ENCODE peak calls at places on chromosomes 3 and 15, in seven cellular contexts. O, K, L, T, C, D and B are unnamed samples.

GRCh38 chr3:53257465-53257864 is 1.6 kb upstream of the TKT start:
- DNase-seq in O (no peak), K (no peak), L (no peak), T (no peak), C (no peak), D (no peak), B (no peak)

GRCh38 chr3:146331967-146332366 is 81.1 kb upstream of the PLSCR4 start:
- DNase-seq in O (no peak), K (no peak), L (no peak), T (no peak), C (no peak), D (no peak), B (no peak)

GRCh38 chr3:123143669-123144411 is 57.9 kb upstream of the SEC22A start:
- DNase-seq in O (no peak), K (no peak), L (no peak), T (no peak), C (peak), D (peak), B (no peak)

GRCh38 chr3:115785782-115786181 is 162.5 kb downstream of the GAP43 start:
- DNase-seq in O (no peak), K (no peak), L (no peak), T (no peak), C (no peak), D (no peak), B (no peak)

GRCh38 chr15:37007301-37007700 is 93.0 kb downstream of the MEIS2 start:
- DNase-seq in O (no peak), K (no peak), L (no peak), T (no peak), C (no peak), D (no peak), B (no peak)

GRCh38 chr3:192794216-192794615 is 66.9 kb upstream of the FGF12 start:
- DNase-seq in O (no peak), K (no peak), L (no peak), T (no peak), C (no peak), D (no peak), B (no peak)

GRCh38 chr3:69236808-69237707 is 114.7 kb upstream of the LMOD3 start:
- DNase-seq in O (no peak), K (no peak), L (no peak), T (no peak), C (no peak), D (no peak), B (peak)

GRCh38 chr15:59148160-59148810 is 43.3 kb downstream of the CCNB2 start:
- DNase-seq in O (no peak), K (no peak), L (no peak), T (no peak), C (no peak), D (no peak), B (no peak)

GRCh38 chr15:40367038-40367672 is 9.1 kb downstream of the DISP2 start:
- DNase-seq in O (no peak), K (no peak), L (no peak), T (no peak), C (no peak), D (no peak), B (no peak)

GRCh38 chr15:35491999-35492398 is 54.0 kb downstream of the DPH6 start:
- DNase-seq in O (no peak), K (no peak), L (no peak), T (no peak), C (no peak), D (no peak), B (no peak)

GRCh38 chr3:124859025-124859424 is 28.1 kb downstream of the ITGB5 start:
- DNase-seq in O (no peak), K (no peak), L (no peak), T (no peak), C (no peak), D (no peak), B (no peak)

GRCh38 chr3:56593455-56594158 is 36.6 kb downstream of the CCDC66 start:
- DNase-seq in O (no peak), K (no peak), L (no peak), T (no peak), C (no peak), D (no peak), B (peak)

GRCh38 chr3:115699741-115700140 is 76.4 kb downstream of the GAP43 start:
- DNase-seq in O (no peak), K (no peak), L (no peak), T (no peak), C (no peak), D (no peak), B (no peak)

GRCh38 chr3:13281657-13282527 is 138.2 kb downstream of the NUP210 start:
- DNase-seq in O (peak), K (peak), L (no peak), T (no peak), C (no peak), D (peak), B (no peak)

GRCh38 chr3:45986303-45986982 is 9.2 kb downstream of the FYCO1 start:
- DNase-seq in O (no peak), K (no peak), L (no peak), T (no peak), C (no peak), D (peak), B (peak)

GRCh38 chr3:124346487-124346886 is 354.6 kb upstream of the ROPN1 start:
- DNase-seq in O (no peak), K (no peak), L (no peak), T (no peak), C (no peak), D (no peak), B (no peak)

GRCh38 chr3:37491776-37492175 is 317.4 kb upstream of the LRRFIP2 start:
- DNase-seq in O (no peak), K (no peak), L (no peak), T (no peak), C (no peak), D (no peak), B (no peak)
- TF ChIP-seq JUND in O (no peak), K (no peak), L (no peak), T (no peak), C (no peak), D (no peak), B (no peak)

GRCh38 chr3:55332191-55332590 is 154.9 kb downstream of the WNT5A start:
- DNase-seq in O (no peak), K (no peak), L (no peak), T (no peak), C (no peak), D (no peak), B (no peak)

GRCh38 chr3:55329849-55330248 is 157.3 kb downstream of the WNT5A start:
- DNase-seq in O (no peak), K (no peak), L (no peak), T (no peak), C (no peak), D (no peak), B (no peak)

GRCh38 chr3:55330355-55330754 is 156.8 kb downstream of the WNT5A start:
- DNase-seq in O (no peak), K (no peak), L (no peak), T (no peak), C (no peak), D (no peak), B (no peak)

GRCh38 chr3:55331524-55331923 is 155.6 kb downstream of the WNT5A start:
- DNase-seq in O (no peak), K (no peak), L (no peak), T (no peak), C (no peak), D (no peak), B (no peak)

DNA sequence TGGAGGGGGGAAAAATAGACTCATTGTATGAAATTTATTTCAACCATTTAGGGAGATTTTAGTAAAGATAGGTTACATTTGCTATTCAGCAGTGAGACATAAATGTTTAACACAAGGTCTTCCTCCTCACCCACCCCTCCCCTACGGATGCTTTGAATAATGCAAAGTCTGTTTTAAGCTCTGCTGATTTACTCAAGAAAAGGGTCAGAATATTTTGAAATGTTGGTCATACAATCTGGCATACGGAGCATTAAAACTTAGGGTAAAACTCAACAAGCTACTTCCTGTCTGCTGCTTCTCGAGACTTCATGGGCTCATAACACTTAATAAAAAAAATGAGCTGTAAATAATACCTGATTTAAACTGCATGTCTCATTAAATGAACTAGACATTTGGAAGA is 156.3 kb downstream of the WNT5A start:
- DNase-seq in O (no peak), K (no peak), L (no peak), T (no peak), C (no peak), D (no peak), B (no peak)
- TF ChIP-seq JUND in O (no peak), K (no peak), L (no peak), T (no peak), C (no peak), D (no peak), B (no peak)

GRCh38 chr3:52088445-52089367 is 32.3 kb upstream of the DUSP7 start:
- DNase-seq in O (peak), K (peak), L (no peak), T (no peak), C (no peak), D (peak), B (no peak)

GRCh38 chr3:52086461-52086860 is 30.1 kb upstream of the DUSP7 start:
- DNase-seq in O (no peak), K (no peak), L (no peak), T (no peak), C (no peak), D (no peak), B (no peak)

GRCh38 chr3:52086939-52087675 is 30.7 kb upstream of the DUSP7 start:
- DNase-seq in O (peak), K (no peak), L (no peak), T (no peak), C (no peak), D (no peak), B (no peak)

GRCh38 chr3:52085883-52086282 is 29.5 kb upstream of the DUSP7 start:
- DNase-seq in O (no peak), K (no peak), L (no peak), T (no peak), C (no peak), D (no peak), B (no peak)

GRCh38 chr3:52087728-52088127 is 31.4 kb upstream of the DUSP7 start:
- DNase-seq in O (no peak), K (no peak), L (no peak), T (no peak), C (no peak), D (no peak), B (no peak)
- TF ChIP-seq JUND in O (no peak), K (no peak), L (no peak), T (no peak), C (no peak), D (no peak), B (no peak)

DNA sequence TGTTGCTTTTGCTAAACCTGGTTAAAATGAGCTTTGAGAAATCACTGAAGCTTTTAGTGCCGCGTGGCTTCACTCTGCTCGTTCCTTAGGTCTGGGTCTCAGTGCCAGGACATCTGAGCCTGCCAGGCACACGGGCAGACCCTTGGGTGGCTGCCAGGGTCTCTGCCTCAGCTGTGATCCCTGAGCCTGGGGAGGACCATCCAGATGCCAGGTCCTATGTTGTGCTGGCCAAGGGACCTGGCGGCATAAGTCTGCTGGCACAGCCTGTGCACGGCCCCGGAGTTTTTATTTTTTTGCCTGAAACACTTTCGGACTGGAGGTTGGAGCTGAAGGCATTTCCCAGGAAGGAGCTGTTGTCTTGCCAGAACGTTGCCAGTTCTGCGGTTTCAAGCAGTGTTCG is 328.1 kb downstream of the LRTM1 start:
- DNase-seq in O (no peak), K (peak), L (no peak), T (no peak), C (no peak), D (no peak), B (no peak)
- TF ChIP-seq JUND in O (no peak), K (no peak), L (no peak), T (no peak), C (no peak), D (no peak), B (no peak)

GRCh38 chr3:18982920-18983319 is 165.4 kb upstream of the KCNH8 start:
- DNase-seq in O (no peak), K (no peak), L (no peak), T (no peak), C (no peak), D (no peak), B (peak)

GRCh38 chr3:18987862-18988447 is 160.4 kb upstream of the KCNH8 start:
- DNase-seq in O (no peak), K (no peak), L (no peak), T (no peak), C (no peak), D (no peak), B (no peak)

GRCh38 chr3:18987070-18987469 is 161.2 kb upstream of the KCNH8 start:
- DNase-seq in O (no peak), K (no peak), L (no peak), T (no peak), C (no peak), D (no peak), B (no peak)

GRCh38 chr3:18989237-18989812 is 159.0 kb upstream of the KCNH8 start:
- DNase-seq in O (no peak), K (no peak), L (no peak), T (no peak), C (no peak), D (no peak), B (peak)

GRCh38 chr3:18988619-18989229 is 159.6 kb upstream of the KCNH8 start:
- DNase-seq in O (no peak), K (peak), L (no peak), T (no peak), C (no peak), D (peak), B (peak)
- TF ChIP-seq JUND in O (no peak), K (no peak), L (no peak), T (no peak), C (no peak), D (no peak), B (no peak)

GRCh38 chr15:68389936-68390790 is 41.8 kb downstream of the ITGA11 start:
- DNase-seq in O (no peak), K (no peak), L (no peak), T (peak), C (no peak), D (no peak), B (no peak)
- TF ChIP-seq JUND in O (no peak), K (no peak), L (no peak), T (no peak), C (no peak), D (no peak), B (no peak)

GRCh38 chr15:82540055-82540983 is at the start of gene RPS17:
- DNase-seq in O (peak), K (peak), L (peak), T (peak), C (peak), D (peak), B (peak)
- TF ChIP-seq JUND in O (peak), K (no peak), L (no peak), T (peak), C (peak), D (no peak), B (no peak)

GRCh38 chr3:194266658-194267005 is 84.5 kb downstream of the CPN2 start:
- DNase-seq in O (no peak), K (no peak), L (no peak), T (no peak), C (no peak), D (no peak), B (no peak)

GRCh38 chr3:194265996-194266657 is 85.0 kb downstream of the CPN2 start:
- DNase-seq in O (no peak), K (no peak), L (no peak), T (no peak), C (no peak), D (no peak), B (no peak)

GRCh38 chr3:194268659-194269487 is 82.3 kb downstream of the CPN2 start:
- DNase-seq in O (no peak), K (no peak), L (no peak), T (no peak), C (no peak), D (no peak), B (no peak)

GRCh38 chr3:194269610-194270145 is 81.5 kb downstream of the CPN2 start:
- DNase-seq in O (peak), K (peak), L (peak), T (no peak), C (peak), D (no peak), B (no peak)

GRCh38 chr3:194267744-194268658 is 83.1 kb downstream of the CPN2 start:
- DNase-seq in O (no peak), K (no peak), L (no peak), T (no peak), C (no peak), D (peak), B (no peak)
- TF ChIP-seq JUND in O (no peak), K (no peak), L (no peak), T (no peak), C (no peak), D (no peak), B (no peak)